ENCODE peak calls at places on chromosomes 16 and 17, in five cellular contexts. V is RWPE1, I is adrenal gland, A is heart right ventricle, P is vagina. B is an unnamed sample.

GRCh38 chr17:1865252-1866037 is 35.6 kb downstream of the RPA1 start:
- DNase-seq in A (no peak), V (peak), I (peak), P (no peak), B (no peak)

GRCh38 chr16:81994485-81994884 is 16.8 kb downstream of the SDR42E1 start:
- DNase-seq in A (no peak), P (no peak), I (no peak), V (no peak), B (no peak)

GRCh38 chr16:30903596-30903995 is 7.2 kb downstream of the CTF1 start:
- DNase-seq in A (no peak), V (no peak), P (no peak), I (peak), B (no peak)

GRCh38 chr16:89070590-89070989 is 23.1 kb upstream of the ACSF3 start:
- DNase-seq in P (no peak), A (no peak), V (no peak), I (no peak), B (no peak)

GRCh38 chr17:48546924-48547838 is 2.3 kb upstream of the HOXB2 start:
- DNase-seq in P (no peak), A (no peak), V (no peak), I (no peak), B (no peak)

GRCh38 chr17:67478266-67479118 is 101.4 kb downstream of the PITPNC1 start:
- DNase-seq in V (no peak), A (no peak), I (no peak), P (no peak), B (no peak)

GRCh38 chr16:88638323-88639230 is at the start of gene IL17C:
- DNase-seq in V (peak), I (no peak), P (no peak), A (no peak), B (peak)

GRCh38 chr17:77734371-77735050 is 224.0 kb upstream of the TNRC6C start:
- DNase-seq in V (peak), A (peak), I (peak), P (peak), B (peak)

GRCh38 chr17:36697907-36698526 is 96.6 kb downstream of the MRM1 start:
- DNase-seq in V (no peak), P (no peak), I (no peak), A (no peak), B (no peak)

GRCh38 chr17:5711344-5711743 is 127.0 kb upstream of the NLRP1 start:
- DNase-seq in V (no peak), P (no peak), I (no peak), A (no peak), B (no peak)

GRCh38 chr17:41635121-41636097 is 11.0 kb upstream of the KRT17 start:
- DNase-seq in V (no peak), I (peak), A (peak), P (no peak), B (no peak)

GRCh38 chr16:50224297-50224696 is 42.1 kb upstream of the ADCY7 start:
- DNase-seq in P (no peak), I (no peak), A (no peak), V (no peak), B (no peak)

GRCh38 chr17:78395186-78395585 is 16.7 kb downstream of the PGS1 start:
- DNase-seq in I (no peak), A (no peak), V (no peak), P (no peak), B (no peak)

GRCh38 chr16:84463221-84463620 is 41.2 kb downstream of the MEAK7 start:
- DNase-seq in V (no peak), I (no peak), P (no peak), A (no peak), B (no peak)

GRCh38 chr17:42547001-42547461 is 5.7 kb upstream of the HSD17B1 start:
- DNase-seq in I (no peak), P (no peak), A (no peak), V (no peak), B (peak)

GRCh38 chr17:72372185-72372584 is 251.4 kb downstream of the SOX9 start:
- DNase-seq in A (no peak), V (no peak), P (no peak), I (no peak), B (no peak)

GRCh38 chr16:24188143-24188542 is 68.0 kb upstream of the CACNG3 start:
- DNase-seq in I (no peak), V (no peak), A (no peak), P (no peak), B (no peak)

GRCh38 chr17:40070895-40071719 is 8.3 kb downstream of the THRA start:
- DNase-seq in A (peak), P (no peak), I (peak), V (no peak), B (peak)

GRCh38 chr17:80882323-80882722 is 109.3 kb upstream of the CHMP6 start:
- DNase-seq in A (no peak), I (no peak), V (no peak), P (no peak), B (peak)

GRCh38 chr17:2405247-2405926 is 4.5 kb upstream of the MNT start:
- DNase-seq in I (no peak), P (no peak), A (no peak), V (peak), B (peak)

GRCh38 chr16:49338867-49339266 is 34.7 kb upstream of the C16orf78 start:
- DNase-seq in A (no peak), P (no peak), V (no peak), I (no peak), B (no peak)

GRCh38 chr17:64978138-64978537 is 58.9 kb upstream of the LRRC37A3 start:
- DNase-seq in A (no peak), P (no peak), I (no peak), V (no peak), B (no peak)

GRCh38 chr16:85382717-85383118 is 230.4 kb upstream of the GSE1 start:
- DNase-seq in P (no peak), V (no peak), I (no peak), A (peak), B (no peak)

GRCh38 chr16:4327782-4328579 is 12.1 kb downstream of the GLIS2 start:
- DNase-seq in A (peak), I (peak), V (no peak), P (no peak), B (peak)

GRCh38 chr16:86668136-86668535 is 89.8 kb downstream of the FOXL1 start:
- DNase-seq in I (no peak), A (no peak), P (no peak), V (no peak), B (no peak)

GRCh38 chr17:82238562-82239201 is 9.8 kb downstream of the SLC16A3 start:
- DNase-seq in A (peak), V (peak), I (peak), P (no peak), B (peak)

GRCh38 chr17:82239401-82239925 is 10.6 kb downstream of the SLC16A3 start:
- DNase-seq in A (no peak), P (no peak), I (peak), V (no peak), B (no peak)

GRCh38 chr17:82236142-82236971 is 7.5 kb downstream of the SLC16A3 start:
- DNase-seq in I (peak), P (no peak), A (peak), V (no peak), B (no peak)

GRCh38 chr17:82237083-82237745 is 8.4 kb downstream of the SLC16A3 start:
- DNase-seq in I (no peak), V (no peak), A (peak), P (no peak), B (no peak)

GRCh38 chr17:82237746-82238561 is 9.1 kb downstream of the SLC16A3 start:
- DNase-seq in I (no peak), A (no peak), P (no peak), V (no peak), B (no peak)
- H3K27ac ChIP-seq in I (no peak), A (peak), P (peak), V (peak), B (no peak)

GRCh38 chr17:62652251-62653001 is 25.0 kb downstream of the MRC2 start:
- DNase-seq in I (peak), A (peak), P (no peak), V (no peak), B (peak)

GRCh38 chr17:62653831-62654829 is 26.7 kb downstream of the MRC2 start:
- DNase-seq in P (no peak), A (peak), I (peak), V (no peak), B (no peak)

GRCh38 chr17:62650587-62650986 is 23.1 kb downstream of the MRC2 start:
- DNase-seq in I (no peak), V (no peak), A (no peak), P (no peak), B (no peak)

GRCh38 chr17:62656446-62656845 is 29.0 kb downstream of the MRC2 start:
- DNase-seq in V (no peak), P (no peak), I (no peak), A (no peak), B (no peak)

DNA sequence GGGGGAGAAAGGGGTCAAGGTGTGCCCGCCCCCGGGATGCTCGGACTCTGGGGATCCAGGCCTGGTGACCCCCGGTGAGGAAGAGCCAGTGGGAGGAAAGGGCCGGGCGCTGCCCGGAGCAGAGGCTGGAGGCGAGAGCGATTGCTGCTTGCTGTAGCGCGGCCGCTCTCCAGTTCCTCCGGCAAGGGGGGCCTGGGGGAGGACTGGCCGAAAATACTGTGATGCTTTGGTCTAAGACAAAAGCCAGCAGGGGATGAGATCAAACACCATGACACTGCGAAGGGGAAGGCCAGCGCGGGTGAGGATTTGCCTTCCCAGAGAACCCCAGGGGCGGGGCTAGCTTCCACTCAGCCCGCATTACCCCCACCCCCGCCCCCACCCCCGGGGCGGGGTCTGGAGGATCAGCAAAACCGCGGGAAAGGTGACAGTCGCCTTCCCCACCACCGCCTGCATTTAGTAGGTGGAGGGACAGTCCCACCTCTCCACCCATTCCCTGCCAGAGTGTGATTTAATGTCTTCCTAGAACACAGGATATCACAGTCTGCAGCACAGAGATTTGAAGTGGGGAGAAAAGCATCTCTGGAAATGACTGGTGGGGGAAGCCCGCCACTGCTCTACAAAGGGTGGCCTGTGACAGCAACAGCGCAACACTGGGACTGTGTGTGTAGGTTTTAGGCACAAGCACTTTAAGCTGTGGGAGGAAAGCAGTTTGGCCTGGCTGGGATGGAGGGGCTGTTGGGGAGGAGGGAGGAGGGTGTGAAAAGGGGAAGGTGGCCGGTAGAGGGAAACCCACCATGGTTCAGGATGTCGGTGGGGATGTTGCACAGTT is 25.7 kb downstream of the MRC2 start:
- DNase-seq in I (peak), A (peak), V (no peak), P (no peak), B (peak)
- H3K27ac ChIP-seq in I (peak), A (peak), V (peak), P (peak), B (no peak)

DNA sequence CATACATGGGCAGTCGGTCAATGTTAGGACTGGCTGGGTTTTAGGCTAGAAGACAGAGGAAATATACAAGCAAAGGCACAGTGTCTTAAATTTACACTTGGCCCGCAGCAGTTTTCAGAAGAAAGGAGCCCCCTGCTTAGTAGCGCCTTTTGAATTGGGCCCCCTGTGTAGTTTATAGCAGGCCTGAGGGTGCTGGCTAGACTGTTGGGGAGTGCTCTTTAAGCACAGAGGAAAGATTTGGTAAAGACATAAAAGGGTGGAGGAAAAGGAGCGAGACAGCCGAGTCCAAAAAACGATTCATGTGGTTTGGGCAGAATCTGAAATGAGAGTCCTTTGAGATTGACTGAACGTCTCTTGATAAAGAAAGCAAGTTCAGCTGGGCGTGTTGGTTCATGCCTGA is 10.6 kb downstream of the RMI2 start:
- DNase-seq in A (no peak), V (no peak), P (no peak), I (no peak), B (no peak)
- H3K27ac ChIP-seq in A (peak), V (peak), P (peak), I (no peak), B (no peak)

GRCh38 chr17:28783161-28783560 is 39.4 kb downstream of the TRAF4 start:
- DNase-seq in P (no peak), I (no peak), V (no peak), A (no peak), B (no peak)
- H3K27ac ChIP-seq in P (no peak), I (no peak), V (peak), A (no peak), B (no peak)

B was measured in pancreas.